ENCODE peak calls at places on chromosomes 13 and 19, in six cellular contexts. I is glutamatergic neuron, M is sigmoid colon, U is GM06990, G is thoracic aorta, A is kidney epithelial cell. D is an unnamed sample.

GRCh38 chr13:40026741-40027140 is 371.3 kb downstream of the COG6 start:
- DNase-seq in I (no peak), M (no peak), U (no peak), G (no peak), A (no peak), D (peak; percentile 13)

GRCh38 chr19:5354403-5354802 is 13.8 kb upstream of the PTPRS start:
- DNase-seq in I (peak; percentile 75), M (no peak), U (no peak), G (no peak), A (no peak), D (peak; percentile 55)

GRCh38 chr19:38900220-38900629 is 456 bp downstream of the NFKBIB start:
- DNase-seq in I (no peak), M (no peak), U (no peak), G (no peak), A (no peak), D (no peak)

GRCh38 chr13:26837997-26838396 is 77.4 kb upstream of the GPR12 start:
- DNase-seq in I (no peak), M (no peak), U (no peak), G (no peak), A (no peak), D (no peak)

GRCh38 chr13:94968040-94968756 is 255.9 kb upstream of the SOX21 start:
- DNase-seq in I (peak; percentile 68), M (no peak), U (peak; percentile 4), G (no peak), A (no peak), D (peak; percentile 26)

GRCh38 chr13:114116734-114117133 is 15.7 kb downstream of the RASA3 start:
- DNase-seq in I (no peak), M (no peak), U (no peak), G (no peak), A (no peak), D (no peak)

GRCh38 chr13:113466321-113466836 is 13.1 kb upstream of the ADPRHL1 start:
- DNase-seq in I (no peak), M (no peak), U (no peak), G (no peak), A (no peak), D (no peak)

GRCh38 chr19:13965377-13965896 is 13.1 kb downstream of the DCAF15 start:
- DNase-seq in I (no peak), M (no peak), U (no peak), G (no peak), A (no peak), D (no peak)

GRCh38 chr13:39451860-39452301 is 151.1 kb downstream of the LHFPL6 start:
- DNase-seq in I (no peak), M (peak; percentile 77), U (peak; percentile 22), G (no peak), A (no peak), D (no peak)

GRCh38 chr13:52738719-52739467 is 727 bp downstream of the CNMD start:
- DNase-seq in I (peak; percentile 66), M (no peak), U (peak; percentile 43), G (no peak), A (no peak), D (peak; percentile 80)

GRCh38 chr19:16930753-16931152 is 42.0 kb downstream of the F2RL3 start:
- DNase-seq in I (no peak), M (peak; percentile 27), U (no peak), G (no peak), A (no peak), D (no peak)

GRCh38 chr19:41269571-41269970 is 5.4 kb downstream of the HNRNPUL1 start:
- DNase-seq in I (no peak), M (no peak), U (no peak), G (no peak), A (no peak), D (no peak)

GRCh38 chr13:26920614-26921355 is 160.2 kb upstream of the GPR12 start:
- DNase-seq in I (no peak), M (no peak), U (no peak), G (no peak), A (no peak), D (no peak)

GRCh38 chr19:38949580-38950367 is 19.0 kb downstream of the MRPS12 start:
- DNase-seq in I (peak; percentile 99), M (peak; percentile 90), U (peak; percentile 84), G (peak; percentile 52), A (peak; percentile 37), D (peak; percentile 93)

GRCh38 chr13:39073983-39074382 is 35.7 kb downstream of the NHLRC3 start:
- DNase-seq in I (no peak), M (no peak), U (no peak), G (no peak), A (no peak), D (no peak)

GRCh38 chr13:37956536-37956935 is 87.0 kb upstream of the TRPC4 start:
- DNase-seq in I (no peak), M (no peak), U (no peak), G (no peak), A (no peak), D (no peak)

GRCh38 chr19:12748489-12748888 is 3.1 kb upstream of the BEST2 start:
- DNase-seq in I (no peak), M (no peak), U (no peak), G (no peak), A (no peak), D (no peak)

GRCh38 chr19:54792814-54793213 is 10.6 kb upstream of the KIR2DL4 start:
- DNase-seq in I (no peak), M (peak; percentile 20), U (peak; percentile 11), G (no peak), A (no peak), D (peak; percentile 46)

GRCh38 chr19:4745986-4746385 is 22.3 kb upstream of the DPP9 start:
- DNase-seq in I (no peak), M (no peak), U (no peak), G (no peak), A (no peak), D (no peak)

GRCh38 chr13:40653558-40654318 is 12.7 kb downstream of the FOXO1 start:
- DNase-seq in I (no peak), M (no peak), U (no peak), G (no peak), A (no peak), D (no peak)

GRCh38 chr13:80307401-80307987 is 33.4 kb downstream of the SPRY2 start:
- DNase-seq in I (no peak), M (no peak), U (no peak), G (no peak), A (no peak), D (no peak)

GRCh38 chr13:79290595-79291244 is 115.3 kb downstream of the RBM26 start:
- DNase-seq in I (no peak), M (no peak), U (no peak), G (no peak), A (no peak), D (no peak)
- TF ChIP-seq CTCF in I (no peak), M (no peak), U (no peak), G (no peak), A (no peak), D (no peak)

GRCh38 chr19:45079911-45080469 is 930 bp downstream of the GEMIN7 start:
- DNase-seq in I (no peak), M (no peak), U (no peak), G (no peak), A (no peak), D (no peak)

GRCh38 chr19:45076029-45076850 is at the start of gene ZNF296:
- DNase-seq in I (peak; percentile 74), M (peak; percentile 82), U (peak; percentile 90), G (no peak), A (no peak), D (peak; percentile 94)

GRCh38 chr19:45076851-45077730 is 813 bp upstream of the ZNF296 start:
- DNase-seq in I (no peak), M (no peak), U (no peak), G (no peak), A (no peak), D (no peak)

GRCh38 chr19:45079063-45079910 is at the start of gene GEMIN7:
- DNase-seq in I (peak; percentile 92), M (peak; percentile 87), U (peak; percentile 90), G (no peak), A (no peak), D (peak; percentile 84)

GRCh38 chr19:45078390-45079062 is 534 bp upstream of the GEMIN7 start:
- DNase-seq in I (no peak), M (no peak), U (no peak), G (no peak), A (no peak), D (no peak)
- TF ChIP-seq CTCF in I (no peak), M (no peak), U (no peak), G (no peak), A (no peak), D (no peak)

DNA sequence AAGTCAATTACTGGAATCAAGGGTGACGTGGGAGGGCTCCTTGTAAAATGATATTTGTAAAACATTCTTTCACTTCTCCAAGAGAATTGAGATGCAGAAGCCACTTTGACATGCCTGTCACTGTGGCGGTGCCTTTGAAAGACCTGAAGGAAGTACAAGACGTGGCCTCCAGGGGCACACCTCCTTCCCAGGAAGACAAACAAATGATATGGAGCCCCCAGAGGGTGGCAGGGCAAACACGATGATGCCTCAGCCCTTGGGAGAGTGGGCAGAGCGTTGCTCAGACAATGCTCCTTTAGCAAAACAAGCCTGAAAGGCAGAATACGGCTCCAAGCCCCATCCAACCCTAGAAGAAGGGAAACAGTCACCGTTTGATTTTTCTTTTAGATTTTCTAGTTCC is 9.3 kb upstream of the ATP12A start:
- DNase-seq in I (no peak), M (no peak), U (no peak), G (no peak), A (no peak), D (no peak)
- TF ChIP-seq CTCF in I (no peak), M (no peak), U (peak; percentile 40), G (no peak), A (peak; percentile 42), D (no peak)

GRCh38 chr13:107803822-107804495 is 411.4 kb downstream of the LIG4 start:
- DNase-seq in I (no peak), M (no peak), U (no peak), G (no peak), A (peak; percentile 52), D (no peak)

GRCh38 chr13:107799001-107799400 is 416.3 kb downstream of the LIG4 start:
- DNase-seq in I (no peak), M (no peak), U (no peak), G (no peak), A (no peak), D (no peak)
- TF ChIP-seq CTCF in I (no peak), M (no peak), U (no peak), G (no peak), A (no peak), D (no peak)